ENCODE peak calls at places on chromosomes 13 and 19, in seven cellular contexts. Z is hepatocyte, A is PC-3, P is neural progenitor cell, C is GM23248, J is HCT116, G is GM23338. H is an unnamed sample.

GRCh38 chr13:35720690-35721554 is 244.4 kb upstream of the MAB21L1 start:
- DNase-seq in J (peak), Z (peak), P (peak), G (peak), C (peak), A (peak), H (no peak)

GRCh38 chr13:25372275-25373081 is 704 bp downstream of the ATP8A2 start:
- DNase-seq in G (peak), J (no peak), Z (peak), A (no peak), C (peak), P (peak), H (no peak)

GRCh38 chr13:67736646-67737420 is 506.7 kb upstream of the PCDH9 start:
- DNase-seq in A (peak), J (no peak), C (peak), P (peak), G (peak), Z (peak), H (no peak)

GRCh38 chr13:52845334-52845761 is 3.1 kb downstream of the PCDH8 start:
- DNase-seq in J (no peak), P (peak), A (no peak), G (peak), Z (no peak), C (no peak), H (no peak)

GRCh38 chr13:109151696-109152095 is 522.3 kb downstream of the MYO16 start:
- DNase-seq in G (no peak), J (no peak), C (no peak), P (no peak), A (no peak), Z (no peak), H (no peak)

GRCh38 chr13:41500501-41500900 is 43.2 kb downstream of the RGCC start:
- DNase-seq in P (no peak), G (no peak), J (no peak), Z (no peak), C (peak), A (peak), H (peak)

GRCh38 chr19:4748589-4748988 is 24.9 kb upstream of the DPP9 start:
- DNase-seq in A (peak), C (no peak), P (no peak), Z (no peak), G (no peak), J (no peak), H (no peak)

GRCh38 chr19:32309711-32310390 is 35.6 kb upstream of the ZNF507 start:
- DNase-seq in P (no peak), J (no peak), G (no peak), Z (no peak), A (no peak), C (peak), H (no peak)

GRCh38 chr19:40608957-40609356 is 7.8 kb downstream of the LTBP4 start:
- DNase-seq in A (no peak), Z (no peak), C (no peak), G (no peak), P (no peak), J (no peak), H (no peak)

GRCh38 chr19:57171551-57172081 is 4.3 kb upstream of the DUXA start:
- DNase-seq in G (peak), Z (peak), J (no peak), P (peak), C (peak), A (peak), H (no peak)

GRCh38 chr19:40941481-40942219 is 49.4 kb upstream of the CYP2B6 start:
- DNase-seq in C (no peak), P (no peak), G (no peak), Z (no peak), J (no peak), A (no peak), H (no peak)

GRCh38 chr19:10961073-10961762 is 388 bp downstream of the SMARCA4 start:
- DNase-seq in P (peak), C (peak), A (peak), Z (no peak), G (peak), J (no peak), H (peak)

GRCh38 chr19:10270180-10270615 is 722 bp upstream of the ICAM1 start:
- DNase-seq in C (peak), Z (no peak), P (peak), A (no peak), J (no peak), G (peak), H (peak)

GRCh38 chr19:52492201-52492960 is 35.1 kb upstream of the ZNF808 start:
- DNase-seq in P (peak), C (peak), J (no peak), Z (peak), A (no peak), G (peak), H (no peak)

GRCh38 chr13:89910166-89910565 is 1437.3 kb upstream of the MIR17HG start:
- DNase-seq in Z (no peak), C (no peak), G (no peak), J (no peak), A (no peak), P (no peak), H (no peak)

GRCh38 chr19:19540707-19541515 is 2.8 kb downstream of the CILP2 start:
- DNase-seq in A (peak), J (peak), P (peak), G (peak), C (peak), Z (peak), H (no peak)

GRCh38 chr19:19146000-19146608 is 7.8 kb upstream of the TMEM161A start:
- DNase-seq in A (peak), Z (peak), C (peak), P (peak), G (peak), J (no peak), H (peak)

GRCh38 chr13:77952737-77953136 is 34.1 kb upstream of the EDNRB start:
- DNase-seq in P (no peak), Z (no peak), A (no peak), G (no peak), J (no peak), C (no peak), H (no peak)

GRCh38 chr13:97212540-97213146 is 9.5 kb upstream of the MBNL2 start:
- DNase-seq in G (peak), A (peak), P (no peak), C (peak), Z (peak), J (no peak), H (peak)

GRCh38 chr19:982567-983170 is 1.5 kb upstream of the WDR18 start:
- DNase-seq in A (peak), P (peak), G (peak), J (no peak), C (peak), Z (peak), H (peak)

GRCh38 chr13:107650081-107650701 is 565.1 kb downstream of the LIG4 start:
- DNase-seq in P (peak), G (peak), C (peak), A (peak), J (peak), Z (peak), H (peak)

GRCh38 chr19:42326969-42327368 is 1.5 kb downstream of the MEGF8 start:
- DNase-seq in A (no peak), G (no peak), J (no peak), Z (no peak), C (no peak), P (no peak), H (no peak)

GRCh38 chr19:55503447-55504251 is 15.4 kb downstream of the SSC5D start:
- DNase-seq in A (peak), P (peak), Z (peak), G (peak), C (peak), J (peak), H (peak)

GRCh38 chr19:49383598-49383997 is 4.5 kb upstream of the KASH5 start:
- DNase-seq in A (no peak), P (no peak), C (no peak), Z (no peak), G (no peak), J (no peak), H (no peak)

GRCh38 chr13:104011505-104012270 is 945.5 kb upstream of the SLC10A2 start:
- DNase-seq in P (peak), C (no peak), A (peak), Z (no peak), G (peak), J (no peak), H (no peak)

GRCh38 chr19:12000152-12000981 is 35.1 kb downstream of the ZNF433 start:
- DNase-seq in A (no peak), C (peak), J (no peak), G (no peak), Z (no peak), P (no peak), H (no peak)

GRCh38 chr19:7541828-7542443 is 6.4 kb downstream of the PNPLA6 start:
- DNase-seq in G (no peak), A (no peak), P (no peak), J (no peak), C (no peak), Z (no peak), H (no peak)

GRCh38 chr13:42478531-42479156 is 95.3 kb upstream of the TNFSF11 start:
- DNase-seq in J (peak), A (peak), Z (peak), P (peak), G (peak), C (peak), H (no peak)

GRCh38 chr19:19653597-19654147 is 9.8 kb downstream of the ATP13A1 start:
- DNase-seq in C (no peak), Z (peak), A (no peak), P (no peak), J (no peak), G (no peak), H (no peak)

GRCh38 chr13:78228211-78228610 is 309.6 kb upstream of the EDNRB start:
- DNase-seq in P (no peak), G (no peak), Z (no peak), A (no peak), C (no peak), J (no peak), H (no peak)

GRCh38 chr13:28528848-28529247 is 33.9 kb upstream of the FLT1 start:
- DNase-seq in P (no peak), C (no peak), A (peak), J (no peak), Z (no peak), G (no peak), H (no peak)

GRCh38 chr13:70890289-70890688 is 782.0 kb upstream of the KLHL1 start:
- DNase-seq in Z (no peak), C (no peak), P (no peak), G (peak), A (peak), J (no peak), H (no peak)

GRCh38 chr19:15564534-15565168 is 50.4 kb upstream of the CYP4F8 start:
- DNase-seq in A (no peak), Z (no peak), G (no peak), P (no peak), J (no peak), C (no peak), H (no peak)

GRCh38 chr13:39527301-39527700 is 75.7 kb downstream of the LHFPL6 start:
- DNase-seq in A (no peak), C (no peak), G (no peak), Z (no peak), P (no peak), J (no peak), H (no peak)

GRCh38 chr19:57282011-57282636 is 1.8 kb downstream of the ZNF460 start:
- DNase-seq in Z (peak), P (no peak), J (no peak), C (no peak), G (no peak), A (peak), H (peak)

GRCh38 chr19:39502640-39503417 is 4.1 kb downstream of the DLL3 start:
- DNase-seq in G (peak), C (peak), J (peak), P (peak), Z (peak), A (no peak), H (peak)

GRCh38 chr19:57111329-57111644 is 8.5 kb upstream of the USP29 start:
- DNase-seq in C (no peak), A (no peak), P (no peak), Z (no peak), J (no peak), G (no peak), H (no peak)

GRCh38 chr13:45321230-45321629 is 19.8 kb downstream of the TPT1 start:
- DNase-seq in G (no peak), Z (no peak), C (no peak), A (no peak), J (no peak), P (no peak), H (no peak)
- TF ChIP-seq EZH2 in G (no peak), Z (no peak), C (no peak), A (no peak), J (no peak), P (no peak), H (no peak)

GRCh38 chr13:18628428-18628827 is 553.2 kb downstream of the TUBA3C start:
- DNase-seq in C (no peak), J (no peak), Z (no peak), P (no peak), A (no peak), G (no peak), H (no peak)
- H2AFZ ChIP-seq in C (no peak), J (no peak), Z (no peak), P (no peak), A (no peak), G (no peak), H (no peak)

GRCh38 chr13:111046590-111047141 is 68.4 kb upstream of the ARHGEF7 start:
- DNase-seq in C (peak), G (no peak), P (no peak), A (no peak), Z (no peak), J (no peak), H (peak)
- TF ChIP-seq EZH2phosphoT487 in C (no peak), G (no peak), P (no peak), A (no peak), Z (no peak), J (no peak), H (no peak)

GRCh38 chr13:113043931-113044330 is 61.7 kb upstream of the F7 start:
- DNase-seq in P (no peak), C (no peak), G (no peak), A (no peak), J (no peak), Z (no peak), H (no peak)

GRCh38 chr13:113046066-113046882 is 59.3 kb upstream of the F7 start:
- DNase-seq in J (no peak), G (no peak), C (no peak), Z (no peak), P (no peak), A (no peak), H (no peak)

GRCh38 chr13:113043001-113043630 is 62.5 kb upstream of the F7 start:
- DNase-seq in J (no peak), C (no peak), Z (no peak), G (no peak), A (no peak), P (no peak), H (no peak)

GRCh38 chr13:113045214-113046007 is 60.2 kb upstream of the F7 start:
- DNase-seq in P (no peak), J (no peak), A (no peak), G (no peak), C (no peak), Z (no peak), H (no peak)

DNA sequence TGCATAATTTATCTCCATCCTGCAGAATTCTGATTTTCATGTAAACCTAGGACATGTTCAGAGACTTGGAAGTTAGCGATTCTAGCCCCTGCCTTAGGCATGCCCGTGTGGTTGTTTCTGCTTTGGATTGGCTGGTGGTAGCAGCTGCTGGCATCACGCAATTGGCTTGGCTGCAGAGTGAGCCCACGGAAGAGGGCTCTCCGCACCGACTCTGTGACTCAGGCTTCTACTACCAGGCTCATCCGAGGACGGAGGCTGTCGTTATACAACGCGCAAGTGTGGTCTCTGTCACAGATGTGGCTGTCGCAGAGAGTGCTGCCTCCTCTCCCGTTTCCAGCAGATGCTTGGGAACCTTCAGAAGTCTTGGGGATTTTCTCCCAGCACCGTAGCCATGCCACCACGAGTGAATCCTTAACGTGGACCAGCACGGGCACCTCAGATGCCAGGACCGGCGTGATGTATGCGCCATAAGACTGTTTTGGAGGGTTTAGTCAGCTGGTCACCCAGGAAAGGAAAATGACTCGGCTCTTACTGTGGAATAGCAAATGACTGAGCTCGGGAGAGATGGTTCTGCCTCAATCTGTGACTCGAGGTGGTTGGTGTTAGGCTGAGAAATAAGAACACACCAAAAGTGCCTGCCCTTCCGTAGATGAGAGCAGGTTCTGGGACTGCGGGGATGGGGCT is 61.0 kb upstream of the F7 start:
- DNase-seq in A (no peak), C (peak), Z (no peak), G (no peak), J (no peak), P (no peak), H (no peak)
- TF ChIP-seq EZH2 in A (no peak), C (no peak), Z (no peak), G (no peak), J (no peak), P (no peak), H (no peak)